ENCODE peak calls at places on chromosome 12, in four cellular contexts. V is fibroblast of lung, P is body of pancreas, I is psoas muscle. T is an unnamed sample. For H3K36me3, the result is how much of the 10 kb centered on the place peaks cover.

GRCh38 chr12:25796523-25797000 is 161.9 kb upstream of the RASSF8 start:
- DNase-seq in I (no peak), P (no peak), V (peak), T (no peak)

GRCh38 chr12:31835276-31835882 is 106.6 kb upstream of the AMN1 start:
- DNase-seq in P (no peak), I (no peak), V (no peak), T (no peak)

GRCh38 chr12:53676715-53677611 is 1.1 kb upstream of the ATP5MC2 start:
- DNase-seq in I (peak), V (peak), P (peak), T (no peak)

GRCh38 chr12:1616233-1617066 is 12.6 kb upstream of the WNT5B start:
- DNase-seq in I (no peak), V (no peak), P (no peak), T (no peak)

GRCh38 chr12:56271031-56271430 is 4.3 kb downstream of the COQ10A start:
- DNase-seq in V (peak), P (no peak), I (no peak), T (no peak)

GRCh38 chr12:111409403-111410228 is 3.9 kb downstream of the SH2B3 start:
- DNase-seq in P (peak), V (peak), I (peak), T (peak)

GRCh38 chr12:53505086-53505485 is 2.2 kb downstream of the NPFF start:
- DNase-seq in P (no peak), I (peak), V (no peak), T (no peak)

GRCh38 chr12:26028953-26029740 is 70.7 kb downstream of the RASSF8 start:
- DNase-seq in V (peak), P (peak), I (no peak), T (peak)

GRCh38 chr12:32208355-32208754 is 101.7 kb downstream of the BICD1 start:
- DNase-seq in I (no peak), P (no peak), V (no peak), T (no peak)

GRCh38 chr12:102479099-102479887 is 1.1 kb downstream of the IGF1 start:
- DNase-seq in V (no peak), P (no peak), I (no peak), T (no peak)

GRCh38 chr12:80268924-80269749 is 169.8 kb downstream of the OTOGL start:
- DNase-seq in V (peak), P (no peak), I (no peak), T (no peak)

GRCh38 chr12:52029686-52030085 is 21.6 kb upstream of the NR4A1 start:
- DNase-seq in P (peak), V (no peak), I (no peak), T (no peak)

GRCh38 chr12:131468206-131468605 is 242.7 kb upstream of the SFSWAP start:
- DNase-seq in P (no peak), V (no peak), I (no peak), T (no peak)

GRCh38 chr12:116159175-116159574 is 118.3 kb downstream of the MED13L start:
- DNase-seq in V (peak), I (no peak), P (no peak), T (no peak)

GRCh38 chr12:57479376-57480115 is at the start of gene ARHGAP9:
- DNase-seq in V (no peak), I (no peak), P (no peak), T (no peak)

GRCh38 chr12:52203126-52203921 is 11.5 kb upstream of the KRT80 start:
- DNase-seq in P (peak), I (peak), V (peak), T (no peak)

GRCh38 chr12:98354520-98354919 is 160.9 kb upstream of the TMPO start:
- DNase-seq in V (no peak), P (no peak), I (no peak), T (no peak)

GRCh38 chr12:97148941-97149559 is 242.0 kb downstream of the NEDD1 start:
- DNase-seq in V (peak), I (peak), P (peak), T (peak)

GRCh38 chr12:26630546-26631027 is 202.4 kb downstream of the ITPR2 start:
- DNase-seq in P (no peak), V (peak), I (no peak), T (no peak)

GRCh38 chr12:104670439-104671406 is 214.0 kb downstream of the CHST11 start:
- DNase-seq in P (no peak), I (no peak), V (no peak), T (no peak)

DNA sequence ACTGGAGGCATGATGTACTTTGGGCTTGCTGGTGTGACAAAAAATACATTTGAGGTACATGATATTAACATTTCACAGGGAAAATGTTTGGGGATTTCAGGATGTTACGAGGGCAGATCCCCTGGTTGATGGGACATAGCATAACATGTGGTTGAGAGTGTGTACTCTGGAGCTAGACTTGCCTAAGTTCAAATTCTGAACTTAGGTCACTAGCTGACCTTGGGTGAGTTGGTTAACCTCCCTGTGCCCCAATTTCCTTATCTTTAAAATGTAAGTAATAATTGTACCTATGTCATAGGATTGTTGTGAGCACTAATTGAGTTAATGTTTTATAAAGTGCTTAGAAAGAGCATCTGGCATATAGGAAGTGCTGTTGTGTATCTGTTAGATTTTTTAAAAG is 64.8 kb upstream of the ATF1 start:
- DNase-seq in V (no peak), I (no peak), P (no peak), T (no peak)
- H3K36me3 ChIP-seq in V (under half), I (under half), P (under half), T (under half)

DNA sequence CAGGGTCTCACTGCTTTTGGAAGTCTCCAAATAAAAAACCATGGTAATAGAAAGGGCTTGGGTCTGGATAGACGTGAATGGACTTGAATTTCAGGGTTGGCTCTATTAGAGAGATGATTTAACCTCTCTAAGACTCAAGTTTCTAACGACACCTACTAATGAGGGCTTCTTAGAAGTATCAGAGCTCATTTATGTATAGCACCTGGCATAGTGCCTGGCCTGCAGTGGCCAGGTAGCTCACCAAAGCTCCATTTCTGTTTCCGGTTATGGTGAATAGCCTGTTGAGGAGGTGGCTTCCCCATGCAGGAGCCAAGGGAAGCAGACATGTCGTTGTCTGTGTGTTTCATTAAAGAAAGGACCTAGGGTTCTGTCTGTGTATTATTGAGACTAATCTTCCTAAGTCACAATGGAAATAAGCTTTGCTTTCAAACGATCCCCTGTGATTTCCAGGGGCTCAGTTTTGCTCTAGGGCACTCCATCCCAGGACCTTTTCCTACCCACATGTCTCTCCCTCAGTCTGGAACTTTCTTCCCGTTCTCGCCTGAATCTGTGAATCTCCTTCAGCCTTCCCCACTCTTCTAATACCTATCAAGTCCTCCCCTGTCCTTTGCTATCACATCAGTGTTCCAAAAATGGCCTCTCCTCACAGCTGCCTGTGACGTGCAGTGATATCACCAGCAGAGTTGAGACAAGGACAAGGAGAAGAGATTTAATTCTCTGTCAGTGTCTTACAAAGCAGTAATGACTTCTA is 108.8 kb downstream of the ETV6 start:
- DNase-seq in V (no peak), P (no peak), I (no peak), T (no peak)
- H3K36me3 ChIP-seq in V (under half), P (under half), I (under half), T (under half)

DNA sequence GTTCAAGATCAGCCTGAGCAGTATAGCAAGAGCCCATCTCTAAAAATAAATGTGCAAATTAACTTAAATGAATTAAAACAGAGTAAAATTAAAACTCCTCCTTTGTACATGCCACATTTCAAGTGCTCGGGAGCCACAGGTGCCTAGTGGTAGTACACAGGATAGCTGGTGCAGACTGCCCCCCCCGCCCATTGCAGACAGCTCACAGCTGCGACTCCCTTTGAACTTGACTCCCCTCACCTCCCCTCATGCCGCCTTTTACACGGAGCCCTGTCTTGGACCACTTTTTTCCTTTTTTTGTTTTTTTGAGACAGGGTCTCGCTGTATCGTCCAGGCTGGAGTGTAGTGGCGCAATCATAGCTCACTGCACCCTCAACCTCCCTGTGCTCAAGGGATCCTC is 11.4 kb downstream of the SETD1B start:
- DNase-seq in P (no peak), I (no peak), V (no peak), T (no peak)
- H3K36me3 ChIP-seq in P (half or more), I (under half), V (under half), T (half or more)

GRCh38 chr12:69894800-69895199 is 69.8 kb downstream of the MYRFL start:
- DNase-seq in V (no peak), P (no peak), I (no peak), T (no peak)
- H3K36me3 ChIP-seq in V (under half), P (under half), I (under half), T (under half)

DNA sequence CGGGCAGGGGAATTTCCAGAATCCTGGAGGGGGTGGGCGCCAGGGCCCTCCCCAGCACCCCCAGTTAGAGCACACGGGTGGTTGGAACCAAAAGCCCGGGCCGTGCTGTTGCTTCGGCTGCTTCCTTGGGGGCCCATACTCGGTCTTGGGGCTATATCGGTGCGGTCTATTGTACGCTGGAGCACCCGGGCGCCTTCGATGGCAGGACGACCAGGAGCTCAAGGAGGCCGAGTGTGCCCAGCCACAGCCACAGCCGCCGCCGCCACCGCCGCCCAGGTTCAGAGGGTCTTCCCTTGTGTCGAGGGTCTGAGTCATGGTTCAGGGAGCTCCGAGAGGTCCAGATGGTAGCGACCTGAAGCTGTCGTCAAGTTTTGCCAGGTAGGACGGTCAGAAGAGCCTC is 548 bp downstream of the CCER1 start:
- DNase-seq in I (no peak), V (no peak), P (no peak), T (no peak)
- H3K36me3 ChIP-seq in I (under half), V (under half), P (under half), T (under half)

DNA sequence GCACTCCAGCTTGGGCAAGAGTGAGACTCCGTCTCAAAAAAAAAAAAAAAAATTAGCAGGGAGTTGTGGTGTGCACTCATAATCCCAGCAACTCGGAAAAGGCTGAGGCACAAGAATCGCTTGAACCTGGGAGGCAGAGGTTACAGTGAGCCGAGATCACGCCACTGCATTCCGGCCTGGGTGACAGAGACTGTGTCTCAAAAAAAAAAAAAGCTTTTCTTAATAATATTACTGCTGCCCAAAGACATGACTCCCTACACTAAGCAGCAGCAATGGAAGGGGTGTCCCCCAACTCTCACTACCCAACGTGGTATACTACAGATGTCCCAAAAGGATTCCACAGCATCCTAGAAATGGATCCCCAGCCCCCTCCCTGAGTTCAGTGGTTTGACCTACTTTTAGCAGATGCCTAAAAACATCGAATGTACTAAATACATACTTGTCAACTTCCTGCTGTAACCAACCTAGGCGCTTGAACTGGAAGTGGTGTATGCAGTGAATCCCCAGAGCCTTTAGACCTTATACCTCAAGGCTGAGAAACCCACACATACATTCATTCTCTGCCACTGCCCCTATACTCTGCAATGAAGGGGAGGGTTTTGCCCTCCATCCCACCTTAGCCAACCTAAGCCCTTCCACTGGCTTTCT is 8.5 kb upstream of the FKBP11 start:
- DNase-seq in V (no peak), I (no peak), P (no peak), T (no peak)
- H3K36me3 ChIP-seq in V (under half), I (under half), P (under half), T (under half)